ENCODE peak calls at places on chromosomes 4 and X, in four cellular contexts. One of them, this sample, is unnamed.

GRCh38 chr4:184284742-184285141 is 67.1 kb upstream of the ENPP6 start:
- DNase-seq in GM12878: no peak
- DNase-seq in K562: no peak
- DNase-seq in endothelial cell of umbilical vein: no peak
- DNase-seq in this sample: no peak

GRCh38 chr4:112181358-112182000 is 36.2 kb downstream of the FAM241A start:
- DNase-seq in GM12878: no peak
- DNase-seq in K562: no peak
- DNase-seq in endothelial cell of umbilical vein: no peak
- DNase-seq in this sample: no peak

GRCh38 chrX:95056901-95057300 is 1382.9 kb downstream of the FAM133A start:
- DNase-seq in GM12878: no peak
- DNase-seq in K562: no peak
- DNase-seq in endothelial cell of umbilical vein: no peak
- DNase-seq in this sample: peak; percentile 4

GRCh38 chr4:105807496-105807895 is 87.8 kb upstream of the NPNT start:
- DNase-seq in GM12878: no peak
- DNase-seq in K562: no peak
- DNase-seq in endothelial cell of umbilical vein: no peak
- DNase-seq in this sample: peak; percentile 50

GRCh38 chr4:8291701-8292387 is 22.3 kb downstream of the HTRA3 start:
- DNase-seq in GM12878: no peak
- DNase-seq in K562: no peak
- DNase-seq in endothelial cell of umbilical vein: no peak
- DNase-seq in this sample: no peak

GRCh38 chr4:48269861-48270515 is 350 bp upstream of the TEC start:
- DNase-seq in GM12878: peak; percentile 74
- DNase-seq in K562: peak; percentile 98
- DNase-seq in endothelial cell of umbilical vein: peak; percentile 54
- DNase-seq in this sample: peak; percentile 51

GRCh38 chr4:148730766-148731165 is 288.6 kb upstream of the NR3C2 start:
- DNase-seq in GM12878: no peak
- DNase-seq in K562: no peak
- DNase-seq in endothelial cell of umbilical vein: no peak
- DNase-seq in this sample: no peak

GRCh38 chrX:20372533-20372932 is 105.8 kb upstream of the RPS6KA3 start:
- DNase-seq in GM12878: no peak
- DNase-seq in K562: no peak
- DNase-seq in endothelial cell of umbilical vein: no peak
- DNase-seq in this sample: no peak

GRCh38 chr4:16225681-16225995 is 633 bp downstream of the TAPT1 start:
- DNase-seq in GM12878: no peak
- DNase-seq in K562: no peak
- DNase-seq in endothelial cell of umbilical vein: peak; percentile 55
- DNase-seq in this sample: no peak

GRCh38 chrX:24646745-24647182 is 383 bp downstream of the PCYT1B start:
- DNase-seq in GM12878: no peak
- DNase-seq in K562: no peak
- DNase-seq in endothelial cell of umbilical vein: peak; percentile 14
- DNase-seq in this sample: no peak

GRCh38 chr4:7852568-7853185 is 87.0 kb downstream of the AFAP1 start:
- DNase-seq in GM12878: no peak
- DNase-seq in K562: no peak
- DNase-seq in endothelial cell of umbilical vein: no peak
- DNase-seq in this sample: no peak

GRCh38 chrX:65586491-65586890 is 51.9 kb upstream of the LAS1L start:
- DNase-seq in GM12878: no peak
- DNase-seq in K562: no peak
- DNase-seq in endothelial cell of umbilical vein: no peak
- DNase-seq in this sample: peak; percentile 55

GRCh38 chrX:67546496-67547423 is 2.9 kb downstream of the AR start:
- DNase-seq in GM12878: no peak
- DNase-seq in K562: no peak
- DNase-seq in endothelial cell of umbilical vein: no peak
- DNase-seq in this sample: no peak

GRCh38 chrX:104041003-104041402 is 1.2 kb downstream of the H2BW2 start:
- DNase-seq in GM12878: no peak
- DNase-seq in K562: no peak
- DNase-seq in endothelial cell of umbilical vein: no peak
- DNase-seq in this sample: no peak

GRCh38 chr4:116332508-116332907 is 752.9 kb downstream of the TRAM1L1 start:
- DNase-seq in GM12878: no peak
- DNase-seq in K562: no peak
- DNase-seq in endothelial cell of umbilical vein: no peak
- DNase-seq in this sample: no peak

GRCh38 chr4:76546282-76547166 is 111.5 kb downstream of the SHROOM3 start:
- DNase-seq in GM12878: no peak
- DNase-seq in K562: no peak
- DNase-seq in endothelial cell of umbilical vein: peak; percentile 90
- DNase-seq in this sample: peak; percentile 86

GRCh38 chrX:139759637-139760036 is 51.7 kb upstream of the MCF2 start:
- DNase-seq in GM12878: no peak
- DNase-seq in K562: peak; percentile 10
- DNase-seq in endothelial cell of umbilical vein: peak; percentile 18
- DNase-seq in this sample: peak; percentile 42

GRCh38 chr4:26161030-26161824 is 159.6 kb upstream of the RBPJ start:
- DNase-seq in GM12878: no peak
- DNase-seq in K562: no peak
- DNase-seq in endothelial cell of umbilical vein: no peak
- DNase-seq in this sample: no peak

GRCh38 chrX:15617111-15617510 is 16.4 kb upstream of the ACE2 start:
- DNase-seq in GM12878: no peak
- DNase-seq in K562: no peak
- DNase-seq in endothelial cell of umbilical vein: no peak
- DNase-seq in this sample: no peak

GRCh38 chrX:78330540-78330939 is 3.1 kb upstream of the CYSLTR1 start:
- DNase-seq in GM12878: no peak
- DNase-seq in K562: no peak
- DNase-seq in endothelial cell of umbilical vein: no peak
- DNase-seq in this sample: no peak

GRCh38 chrX:144681501-144681900 is 565.8 kb upstream of the SPANXN1 start:
- DNase-seq in GM12878: no peak
- DNase-seq in K562: no peak
- DNase-seq in endothelial cell of umbilical vein: no peak
- DNase-seq in this sample: no peak

GRCh38 chr4:172830295-172830764 is 338.3 kb upstream of the GALNT7 start:
- DNase-seq in GM12878: no peak
- DNase-seq in K562: peak; percentile 39
- DNase-seq in endothelial cell of umbilical vein: peak; percentile 14
- DNase-seq in this sample: peak; percentile 21

GRCh38 chr4:167014944-167015343 is 219.3 kb downstream of the SPOCK3 start:
- DNase-seq in GM12878: no peak
- DNase-seq in K562: no peak
- DNase-seq in endothelial cell of umbilical vein: no peak
- DNase-seq in this sample: no peak

GRCh38 chrX:45240334-45240733 is 39.7 kb upstream of the DIPK2B start:
- DNase-seq in GM12878: no peak
- DNase-seq in K562: no peak
- DNase-seq in endothelial cell of umbilical vein: peak; percentile 1
- DNase-seq in this sample: no peak

GRCh38 chr4:143411527-143412480 is 75.1 kb downstream of the GAB1 start:
- DNase-seq in GM12878: no peak
- DNase-seq in K562: no peak
- DNase-seq in endothelial cell of umbilical vein: peak; percentile 94
- DNase-seq in this sample: peak; percentile 58

GRCh38 chr4:4574792-4575191 is 32.9 kb upstream of the STX18 start:
- DNase-seq in GM12878: no peak
- DNase-seq in K562: no peak
- DNase-seq in endothelial cell of umbilical vein: peak; percentile 77
- DNase-seq in this sample: peak; percentile 72

GRCh38 chr4:163395758-163396157 is 52.1 kb downstream of the NPY5R start:
- DNase-seq in GM12878: no peak
- DNase-seq in K562: no peak
- DNase-seq in endothelial cell of umbilical vein: no peak
- DNase-seq in this sample: no peak

GRCh38 chr4:73922317-73922716 is 53.1 kb downstream of the CXCL1 start:
- DNase-seq in GM12878: no peak
- DNase-seq in K562: no peak
- DNase-seq in endothelial cell of umbilical vein: no peak
- DNase-seq in this sample: no peak

GRCh38 chr4:47686294-47686872 is 151.5 kb downstream of the CORIN start:
- DNase-seq in GM12878: peak; percentile 13
- DNase-seq in K562: peak; percentile 61
- DNase-seq in endothelial cell of umbilical vein: peak; percentile 62
- DNase-seq in this sample: peak; percentile 38

GRCh38 chr4:13616597-13616996 is 10.9 kb downstream of the BOD1L1 start:
- DNase-seq in GM12878: no peak
- DNase-seq in K562: no peak
- DNase-seq in endothelial cell of umbilical vein: no peak
- DNase-seq in this sample: no peak

GRCh38 chr4:82601242-82602015 is 39.6 kb upstream of the TMEM150C start:
- DNase-seq in GM12878: no peak
- DNase-seq in K562: no peak
- DNase-seq in endothelial cell of umbilical vein: no peak
- DNase-seq in this sample: no peak

GRCh38 chr4:72631296-72631695 is 62.3 kb upstream of the ADAMTS3 start:
- DNase-seq in GM12878: no peak
- DNase-seq in K562: no peak
- DNase-seq in endothelial cell of umbilical vein: no peak
- DNase-seq in this sample: peak; percentile 49

GRCh38 chr4:158446106-158446505 is 75.6 kb upstream of the RXFP1 start:
- DNase-seq in GM12878: no peak
- DNase-seq in K562: no peak
- DNase-seq in endothelial cell of umbilical vein: no peak
- DNase-seq in this sample: peak; percentile 79

GRCh38 chrX:10110984-10111363 is 45.8 kb upstream of the CLCN4 start:
- DNase-seq in GM12878: peak; percentile 59
- DNase-seq in K562: no peak
- DNase-seq in endothelial cell of umbilical vein: peak; percentile 1
- DNase-seq in this sample: no peak

GRCh38 chr4:145935253-145936141 is 3.1 kb downstream of the ZNF827 start:
- DNase-seq in GM12878: peak; percentile 48
- DNase-seq in K562: no peak
- DNase-seq in endothelial cell of umbilical vein: peak; percentile 47
- DNase-seq in this sample: no peak

GRCh38 chr4:48329976-48330375 is 11.4 kb upstream of the SLAIN2 start:
- DNase-seq in GM12878: no peak
- DNase-seq in K562: no peak
- DNase-seq in endothelial cell of umbilical vein: peak; percentile 62
- DNase-seq in this sample: peak; percentile 91

GRCh38 chr4:126057371-126057770 is 742.6 kb downstream of the FAT4 start:
- DNase-seq in GM12878: no peak
- DNase-seq in K562: no peak
- DNase-seq in endothelial cell of umbilical vein: no peak
- DNase-seq in this sample: no peak

GRCh38 chr4:126065016-126065415 is 750.3 kb downstream of the FAT4 start:
- DNase-seq in GM12878: no peak
- DNase-seq in K562: no peak
- DNase-seq in endothelial cell of umbilical vein: no peak
- DNase-seq in this sample: no peak

DNA sequence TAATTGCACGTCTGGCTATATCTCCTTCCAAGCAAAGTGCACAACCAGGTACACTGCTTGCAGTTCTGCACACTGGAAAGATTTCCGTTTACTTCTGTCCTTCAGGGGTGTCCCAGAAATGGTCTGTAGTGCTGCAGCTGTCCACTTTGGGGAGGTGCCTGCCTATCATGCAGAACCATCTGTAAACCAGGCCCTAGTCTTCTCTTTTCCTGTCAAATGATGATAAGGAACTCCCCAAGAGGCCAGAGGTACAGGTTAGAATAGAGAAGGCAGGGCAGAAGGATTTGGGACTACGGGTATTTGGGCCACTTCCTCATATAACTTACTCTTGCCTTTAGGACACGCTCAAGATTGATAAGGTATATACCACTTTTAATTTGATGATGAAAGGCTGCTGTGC is 746.9 kb downstream of the FAT4 start:
- DNase-seq in GM12878: no peak
- DNase-seq in K562: no peak
- DNase-seq in endothelial cell of umbilical vein: no peak
- DNase-seq in this sample: no peak
- TF ChIP-seq FOS in GM12878: no peak
- TF ChIP-seq FOS in K562: no peak
- TF ChIP-seq FOS in endothelial cell of umbilical vein: no peak
- TF ChIP-seq FOS in this sample: no peak

DNA sequence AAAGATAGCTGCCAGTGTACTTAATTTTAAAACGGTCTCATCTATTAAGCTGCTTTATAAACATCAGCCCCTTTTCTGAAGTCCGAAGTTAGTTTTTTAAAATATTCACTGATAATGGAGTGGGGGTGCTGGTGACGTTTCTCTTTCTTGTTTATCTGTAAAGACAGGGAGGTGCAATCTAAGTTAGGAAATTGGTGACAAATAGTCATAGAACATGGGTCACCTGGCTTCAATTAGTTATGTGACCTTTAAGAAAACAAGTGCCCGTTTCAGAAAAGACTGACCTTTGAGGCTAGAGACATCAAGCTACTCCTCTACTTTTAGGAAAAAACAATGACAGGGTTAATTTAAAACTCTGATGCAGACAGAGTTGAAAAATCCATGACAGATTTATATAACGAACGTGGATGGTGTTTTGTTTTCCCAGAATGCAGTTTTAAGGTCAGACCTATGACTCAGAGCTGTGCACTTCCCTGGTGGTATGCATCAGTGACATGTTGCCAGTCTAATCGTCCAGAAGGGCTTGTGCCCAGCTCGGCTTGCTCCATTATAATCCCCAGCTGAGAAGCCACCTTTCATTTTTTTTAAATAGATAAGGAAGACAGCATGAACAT is 38.2 kb downstream of the FHL1 start:
- DNase-seq in GM12878: no peak
- DNase-seq in K562: no peak
- DNase-seq in endothelial cell of umbilical vein: peak; percentile 66
- DNase-seq in this sample: peak; percentile 47
- H3K9ac ChIP-seq in GM12878: no peak overlapping the region
- H3K9ac ChIP-seq in K562: no peak overlapping the region
- H3K9ac ChIP-seq in endothelial cell of umbilical vein: peak overlapping the region; percentile 63
- H3K9ac ChIP-seq in this sample: no peak overlapping the region

GRCh38 chrX:134880866-134881265 is 109.9 kb upstream of the SMIM10 start:
- DNase-seq in GM12878: no peak
- DNase-seq in K562: no peak
- DNase-seq in endothelial cell of umbilical vein: no peak
- DNase-seq in this sample: peak; percentile 52
- TF ChIP-seq FOS in GM12878: no peak
- TF ChIP-seq FOS in K562: no peak
- TF ChIP-seq FOS in endothelial cell of umbilical vein: no peak
- TF ChIP-seq FOS in this sample: no peak

DNA sequence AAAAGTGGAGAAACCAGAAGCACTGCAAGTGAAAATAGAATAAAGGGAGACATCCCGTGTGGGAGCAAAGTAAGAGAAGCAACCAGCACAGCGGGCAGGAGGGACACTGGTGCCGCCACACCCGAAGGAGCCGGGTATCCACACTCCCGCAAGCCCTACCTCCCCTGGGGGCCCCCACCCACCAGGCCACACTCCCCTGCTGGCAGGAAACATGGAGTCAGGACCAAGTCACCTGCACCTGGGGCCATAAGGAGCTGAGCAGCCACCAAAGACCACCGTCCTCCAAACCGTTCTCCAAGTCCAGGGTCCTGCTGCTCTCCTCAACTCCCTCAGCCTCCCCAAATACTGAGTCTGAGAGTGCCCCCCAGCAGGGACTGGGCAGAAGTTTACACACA is 30.5 kb downstream of the FGFRL1 start:
- DNase-seq in GM12878: no peak
- DNase-seq in K562: no peak
- DNase-seq in endothelial cell of umbilical vein: no peak
- DNase-seq in this sample: no peak
- H3K9ac ChIP-seq in GM12878: no peak overlapping the region
- H3K9ac ChIP-seq in K562: peak overlapping the region; percentile 30
- H3K9ac ChIP-seq in endothelial cell of umbilical vein: no peak overlapping the region
- H3K9ac ChIP-seq in this sample: no peak overlapping the region

This sample was measured in IMR-90.